ENCODE peak calls at places on chromosomes 3 and 15, in six cellular contexts. One of them, this sample, is unnamed.

GRCh38 chr3:130850044-130850797 is 43.7 kb upstream of the ATP2C1 start:
- DNase-seq in tibial artery: peak
- DNase-seq in dorsolateral prefrontal cortex: no peak
- DNase-seq in IMR-90: peak
- DNase-seq in psoas muscle: no peak
- DNase-seq in AG04450: no peak
- DNase-seq in this sample: peak

GRCh38 chr15:31857194-31857593 is 173.1 kb upstream of the CHRNA7 start:
- DNase-seq in psoas muscle: no peak
- DNase-seq in dorsolateral prefrontal cortex: no peak
- DNase-seq in AG04450: no peak
- DNase-seq in IMR-90: no peak
- DNase-seq in tibial artery: no peak
- DNase-seq in this sample: no peak

GRCh38 chr15:72426753-72427152 is 28.6 kb downstream of the TMEM202 start:
- DNase-seq in dorsolateral prefrontal cortex: no peak
- DNase-seq in tibial artery: no peak
- DNase-seq in psoas muscle: no peak
- DNase-seq in AG04450: no peak
- DNase-seq in IMR-90: no peak
- DNase-seq in this sample: no peak

GRCh38 chr3:107198522-107199271 is 178.5 kb upstream of the CCDC54 start:
- DNase-seq in IMR-90: peak
- DNase-seq in tibial artery: no peak
- DNase-seq in AG04450: peak
- DNase-seq in dorsolateral prefrontal cortex: no peak
- DNase-seq in psoas muscle: peak
- DNase-seq in this sample: no peak

GRCh38 chr3:72591522-72592421 is 256.5 kb downstream of the SHQ1 start:
- DNase-seq in AG04450: peak
- DNase-seq in dorsolateral prefrontal cortex: no peak
- DNase-seq in tibial artery: peak
- DNase-seq in IMR-90: peak
- DNase-seq in psoas muscle: no peak
- DNase-seq in this sample: peak

GRCh38 chr15:22904736-22905135 is 66.3 kb downstream of the NIPA2 start:
- DNase-seq in IMR-90: no peak
- DNase-seq in dorsolateral prefrontal cortex: peak
- DNase-seq in AG04450: no peak
- DNase-seq in tibial artery: no peak
- DNase-seq in psoas muscle: no peak
- DNase-seq in this sample: no peak

GRCh38 chr15:27648359-27648758 is 450.8 kb downstream of the OCA2 start:
- DNase-seq in tibial artery: no peak
- DNase-seq in IMR-90: no peak
- DNase-seq in psoas muscle: no peak
- DNase-seq in AG04450: no peak
- DNase-seq in dorsolateral prefrontal cortex: no peak
- DNase-seq in this sample: no peak

GRCh38 chr15:71245588-71245987 is 130.3 kb downstream of the THSD4 start:
- DNase-seq in IMR-90: no peak
- DNase-seq in dorsolateral prefrontal cortex: no peak
- DNase-seq in AG04450: no peak
- DNase-seq in tibial artery: no peak
- DNase-seq in psoas muscle: no peak
- DNase-seq in this sample: no peak

GRCh38 chr15:63042879-63043340 is 363 bp downstream of the TPM1 start:
- DNase-seq in psoas muscle: no peak
- DNase-seq in tibial artery: no peak
- DNase-seq in dorsolateral prefrontal cortex: peak
- DNase-seq in IMR-90: no peak
- DNase-seq in AG04450: no peak
- DNase-seq in this sample: no peak

GRCh38 chr3:17973559-17973906 is 231.1 kb upstream of the TBC1D5 start:
- DNase-seq in tibial artery: no peak
- DNase-seq in psoas muscle: no peak
- DNase-seq in IMR-90: no peak
- DNase-seq in dorsolateral prefrontal cortex: no peak
- DNase-seq in AG04450: no peak
- DNase-seq in this sample: no peak

GRCh38 chr3:17945799-17946381 is 203.5 kb upstream of the TBC1D5 start:
- DNase-seq in tibial artery: no peak
- DNase-seq in IMR-90: no peak
- DNase-seq in dorsolateral prefrontal cortex: no peak
- DNase-seq in psoas muscle: no peak
- DNase-seq in AG04450: no peak
- DNase-seq in this sample: no peak

GRCh38 chr3:124429129-124429815 is 301.0 kb upstream of the UMPS start:
- DNase-seq in psoas muscle: no peak
- DNase-seq in AG04450: no peak
- DNase-seq in IMR-90: peak
- DNase-seq in tibial artery: no peak
- DNase-seq in dorsolateral prefrontal cortex: no peak
- DNase-seq in this sample: peak

GRCh38 chr15:39153718-39154117 is 427.2 kb upstream of the THBS1 start:
- DNase-seq in tibial artery: no peak
- DNase-seq in IMR-90: peak
- DNase-seq in psoas muscle: no peak
- DNase-seq in dorsolateral prefrontal cortex: no peak
- DNase-seq in AG04450: no peak
- DNase-seq in this sample: no peak

GRCh38 chr3:13728487-13728886 is 151.4 kb downstream of the WNT7A start:
- DNase-seq in psoas muscle: no peak
- DNase-seq in AG04450: no peak
- DNase-seq in dorsolateral prefrontal cortex: no peak
- DNase-seq in tibial artery: no peak
- DNase-seq in IMR-90: no peak
- DNase-seq in this sample: no peak

GRCh38 chr3:13266651-13267347 is 153.3 kb downstream of the NUP210 start:
- DNase-seq in IMR-90: no peak
- DNase-seq in dorsolateral prefrontal cortex: no peak
- DNase-seq in tibial artery: no peak
- DNase-seq in AG04450: no peak
- DNase-seq in psoas muscle: peak
- DNase-seq in this sample: no peak

GRCh38 chr3:160049570-160049969 is 60.9 kb downstream of the IL12A start:
- DNase-seq in IMR-90: no peak
- DNase-seq in tibial artery: no peak
- DNase-seq in AG04450: no peak
- DNase-seq in dorsolateral prefrontal cortex: no peak
- DNase-seq in psoas muscle: no peak
- DNase-seq in this sample: no peak
- H3K27ac ChIP-seq in IMR-90: no peak
- H3K27ac ChIP-seq in tibial artery: no peak
- H3K27ac ChIP-seq in AG04450: no peak
- H3K27ac ChIP-seq in dorsolateral prefrontal cortex: no peak
- H3K27ac ChIP-seq in psoas muscle: no peak
- H3K27ac ChIP-seq in this sample: no peak

GRCh38 chr3:113885050-113885449 is 46.5 kb downstream of the GRAMD1C start:
- DNase-seq in dorsolateral prefrontal cortex: no peak
- DNase-seq in tibial artery: no peak
- DNase-seq in psoas muscle: no peak
- DNase-seq in IMR-90: no peak
- DNase-seq in AG04450: no peak
- DNase-seq in this sample: no peak
- TF ChIP-seq CTCF in dorsolateral prefrontal cortex: no peak
- TF ChIP-seq CTCF in tibial artery: no peak
- TF ChIP-seq CTCF in psoas muscle: no peak
- TF ChIP-seq CTCF in IMR-90: no peak
- TF ChIP-seq CTCF in AG04450: no peak
- TF ChIP-seq CTCF in this sample: no peak

DNA sequence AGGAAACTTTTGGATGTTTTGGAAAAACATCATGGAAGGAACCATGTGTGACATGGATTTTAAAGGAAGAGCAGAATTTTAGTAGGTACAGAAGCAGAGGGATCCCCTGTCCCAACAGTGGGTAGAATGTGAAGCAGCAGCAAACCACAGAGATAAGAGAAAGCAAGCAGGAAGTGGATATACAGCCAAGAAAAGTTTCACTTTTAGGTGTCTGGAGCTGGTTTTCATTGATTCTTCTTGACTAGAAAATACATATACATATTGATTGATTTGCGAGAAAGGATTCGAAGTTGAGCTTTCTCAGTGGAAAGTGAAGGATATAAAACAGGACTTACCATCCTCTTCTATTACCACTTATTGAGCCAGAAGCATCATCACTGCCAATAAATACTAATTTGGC is 133.5 kb downstream of the KCNMB2 start:
- DNase-seq in IMR-90: no peak
- DNase-seq in AG04450: no peak
- DNase-seq in dorsolateral prefrontal cortex: no peak
- DNase-seq in psoas muscle: no peak
- DNase-seq in tibial artery: no peak
- DNase-seq in this sample: no peak
- H3K27ac ChIP-seq in IMR-90: no peak
- H3K27ac ChIP-seq in AG04450: no peak
- H3K27ac ChIP-seq in dorsolateral prefrontal cortex: no peak
- H3K27ac ChIP-seq in psoas muscle: no peak
- H3K27ac ChIP-seq in tibial artery: no peak
- H3K27ac ChIP-seq in this sample: no peak

DNA sequence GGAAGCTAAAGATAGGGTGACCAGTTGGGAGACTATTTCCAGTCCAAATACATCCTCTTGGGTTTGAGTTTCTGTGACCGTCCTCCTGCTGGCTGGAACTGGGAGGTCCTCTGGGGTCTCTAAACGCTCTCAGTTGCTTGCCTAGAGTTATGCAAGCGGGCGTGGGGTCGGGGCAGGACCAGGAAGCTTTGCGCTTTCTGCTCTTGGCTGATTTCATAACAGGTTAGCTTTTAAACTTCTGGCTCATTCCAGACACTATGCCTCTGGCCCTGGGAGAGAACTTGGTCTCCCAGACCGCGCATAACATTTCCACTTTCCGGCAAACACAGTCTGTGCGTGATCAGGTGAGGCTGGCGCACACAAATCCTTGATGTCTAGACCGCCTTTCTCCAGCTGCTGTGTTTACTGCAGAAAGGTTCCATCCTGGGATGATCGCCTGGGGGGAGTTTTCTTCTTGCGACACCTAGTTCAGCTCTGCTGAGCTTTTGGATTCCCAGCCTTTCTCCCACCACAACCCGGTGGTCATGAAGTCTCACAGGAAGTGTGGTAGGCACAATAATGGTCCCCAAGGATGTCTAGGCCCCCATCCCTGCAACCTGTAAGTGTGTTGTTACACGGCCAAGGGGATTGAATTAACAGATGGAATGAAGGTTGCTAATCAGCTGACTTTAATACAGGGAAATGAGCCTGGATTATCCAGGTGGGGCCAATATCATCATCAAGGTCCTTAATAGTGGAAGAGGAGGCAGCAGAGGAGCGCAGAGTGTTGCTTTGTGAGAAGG is 23.6 kb upstream of the CGNL1 start:
- DNase-seq in IMR-90: no peak
- DNase-seq in AG04450: no peak
- DNase-seq in dorsolateral prefrontal cortex: no peak
- DNase-seq in psoas muscle: no peak
- DNase-seq in tibial artery: no peak
- DNase-seq in this sample: no peak
- TF ChIP-seq CTCF in IMR-90: no peak
- TF ChIP-seq CTCF in AG04450: no peak
- TF ChIP-seq CTCF in dorsolateral prefrontal cortex: no peak
- TF ChIP-seq CTCF in psoas muscle: no peak
- TF ChIP-seq CTCF in tibial artery: no peak
- TF ChIP-seq CTCF in this sample: no peak

DNA sequence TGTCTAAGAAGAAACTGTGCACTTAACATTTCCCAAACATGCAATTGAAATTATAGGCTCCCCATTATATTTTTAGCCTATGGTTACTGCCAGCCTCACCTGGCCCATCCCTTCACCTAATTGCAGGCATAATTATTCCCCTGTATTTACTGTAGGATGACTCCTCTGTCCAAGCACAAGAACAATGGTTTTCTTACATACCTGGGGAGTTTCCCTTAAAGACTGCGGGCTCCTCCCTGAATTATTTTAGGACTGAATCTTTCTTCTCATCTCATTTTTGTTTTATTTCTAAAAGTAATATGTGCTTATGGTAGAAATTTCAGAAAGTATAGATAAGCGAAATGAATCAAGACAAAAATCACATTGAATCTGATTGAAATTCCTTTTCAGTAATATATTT is 11.4 kb downstream of the TM4SF1 start:
- DNase-seq in AG04450: no peak
- DNase-seq in tibial artery: no peak
- DNase-seq in IMR-90: no peak
- DNase-seq in psoas muscle: no peak
- DNase-seq in dorsolateral prefrontal cortex: no peak
- DNase-seq in this sample: no peak
- H3K27ac ChIP-seq in AG04450: no peak
- H3K27ac ChIP-seq in tibial artery: no peak
- H3K27ac ChIP-seq in IMR-90: no peak
- H3K27ac ChIP-seq in psoas muscle: no peak
- H3K27ac ChIP-seq in dorsolateral prefrontal cortex: no peak
- H3K27ac ChIP-seq in this sample: no peak

DNA sequence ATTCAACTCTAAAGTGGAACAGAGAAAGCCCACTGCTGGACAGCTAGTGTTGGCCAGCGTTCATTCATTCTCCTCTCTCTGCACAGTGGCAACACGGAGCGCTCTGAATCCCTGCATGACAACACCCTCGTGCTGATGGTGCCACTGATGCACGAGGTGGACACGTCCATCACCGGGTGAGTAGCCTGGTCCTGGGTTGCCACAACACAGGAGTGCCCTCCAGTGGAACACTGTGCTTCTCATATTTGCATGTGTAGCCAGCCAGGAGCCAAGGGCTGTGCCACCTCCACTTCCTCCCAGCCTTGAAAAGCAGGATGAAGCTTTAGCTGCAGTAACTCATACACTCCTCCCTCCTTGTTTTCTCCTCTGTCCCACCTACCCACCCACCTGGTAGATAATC is 120.0 kb upstream of the CTDSPL start:
- DNase-seq in AG04450: no peak
- DNase-seq in IMR-90: no peak
- DNase-seq in psoas muscle: peak
- DNase-seq in dorsolateral prefrontal cortex: peak
- DNase-seq in tibial artery: peak
- DNase-seq in this sample: peak
- TF ChIP-seq CTCF in AG04450: no peak
- TF ChIP-seq CTCF in IMR-90: no peak
- TF ChIP-seq CTCF in psoas muscle: peak
- TF ChIP-seq CTCF in dorsolateral prefrontal cortex: peak
- TF ChIP-seq CTCF in tibial artery: peak
- TF ChIP-seq CTCF in this sample: no peak

GRCh38 chr15:74403590-74403919 is 30.2 kb downstream of the SEMA7A start:
- DNase-seq in IMR-90: no peak
- DNase-seq in AG04450: no peak
- DNase-seq in dorsolateral prefrontal cortex: no peak
- DNase-seq in tibial artery: no peak
- DNase-seq in psoas muscle: no peak
- DNase-seq in this sample: no peak
- H3K27ac ChIP-seq in IMR-90: no peak
- H3K27ac ChIP-seq in AG04450: no peak
- H3K27ac ChIP-seq in dorsolateral prefrontal cortex: peak
- H3K27ac ChIP-seq in tibial artery: no peak
- H3K27ac ChIP-seq in psoas muscle: no peak
- H3K27ac ChIP-seq in this sample: no peak

DNA sequence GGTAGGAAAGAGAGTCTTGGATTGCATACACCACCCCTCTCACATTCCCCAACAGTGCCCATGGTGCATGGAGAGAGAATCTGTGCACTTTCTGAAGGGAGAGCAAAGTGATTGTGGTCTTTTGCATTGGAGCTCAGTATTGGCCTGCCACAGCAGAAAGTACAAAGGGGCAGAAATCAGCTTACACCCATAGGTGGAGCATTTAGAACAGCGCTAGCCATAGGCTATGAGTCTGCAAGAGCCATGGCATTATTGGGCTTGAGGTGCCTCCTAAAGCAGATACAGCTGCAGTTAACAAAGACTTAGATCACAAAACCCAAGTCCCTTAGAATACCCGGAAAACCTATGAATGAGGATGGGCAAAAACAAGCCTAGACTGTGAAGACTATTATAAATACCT is 21.8 kb downstream of the SI start:
- DNase-seq in psoas muscle: no peak
- DNase-seq in tibial artery: no peak
- DNase-seq in AG04450: no peak
- DNase-seq in dorsolateral prefrontal cortex: no peak
- DNase-seq in IMR-90: no peak
- DNase-seq in this sample: no peak
- TF ChIP-seq CTCF in psoas muscle: no peak
- TF ChIP-seq CTCF in tibial artery: no peak
- TF ChIP-seq CTCF in AG04450: no peak
- TF ChIP-seq CTCF in dorsolateral prefrontal cortex: no peak
- TF ChIP-seq CTCF in IMR-90: no peak
- TF ChIP-seq CTCF in this sample: no peak